ENCODE peak calls at places on chromosome X, in five cellular contexts. U, V, C, G and I are unnamed samples.

GRCh38 chrX:71543316-71543715 is 10.4 kb downstream of the OGT start:
- DNase-seq in C (no peak), G (no peak), V (no peak), U (no peak), I (no peak)

GRCh38 chrX:35562395-35562794 is 235.7 kb upstream of the MAGEB16 start:
- DNase-seq in G (no peak), U (no peak), V (peak; percentile 28), C (no peak), I (no peak)

GRCh38 chrX:40423299-40423698 is 157.5 kb upstream of the ATP6AP2 start:
- DNase-seq in V (no peak), U (no peak), C (no peak), G (no peak), I (no peak)

GRCh38 chrX:110145305-110145704 is 142.4 kb downstream of the TMEM164 start:
- DNase-seq in C (no peak), V (no peak), U (no peak), G (no peak), I (no peak)

GRCh38 chrX:54452920-54453319 is 12.7 kb downstream of the TSR2 start:
- DNase-seq in C (peak; percentile 34), V (peak; percentile 65), U (peak; percentile 40), G (peak; percentile 6), I (peak; percentile 19)

GRCh38 chrX:8653956-8654355 is 78.0 kb downstream of the ANOS1 start:
- DNase-seq in C (no peak), G (no peak), V (no peak), U (no peak), I (no peak)

GRCh38 chrX:65607070-65607742 is 60.2 kb upstream of the MSN start:
- DNase-seq in G (peak; percentile 24), U (no peak), V (no peak), C (no peak), I (no peak)

GRCh38 chrX:70527053-70527452 is 82.4 kb downstream of the DLG3 start:
- DNase-seq in U (no peak), C (no peak), G (no peak), V (no peak), I (no peak)

GRCh38 chrX:129449141-129449540 is 74.1 kb downstream of the SMARCA1 start:
- DNase-seq in C (no peak), V (no peak), G (no peak), U (no peak), I (no peak)

GRCh38 chrX:19121898-19122640 is at the start of gene ADGRG2:
- DNase-seq in G (peak; percentile 24), U (peak; percentile 39), V (peak; percentile 37), C (no peak), I (peak; percentile 63)

GRCh38 chrX:38929966-38930421 is 128.7 kb downstream of the MID1IP1 start:
- DNase-seq in C (no peak), V (no peak), G (peak; percentile 63), U (no peak), I (no peak)

GRCh38 chrX:46918434-46918833 is 6.2 kb downstream of the JADE3 start:
- DNase-seq in C (no peak), G (no peak), U (no peak), V (no peak), I (no peak)

GRCh38 chrX:105822138-105823091 is at the start of gene NRK:
- DNase-seq in U (peak; percentile 31), G (peak; percentile 31), C (peak; percentile 60), V (peak; percentile 51), I (peak; percentile 29)

GRCh38 chrX:52422884-52423283 is 54.1 kb downstream of the XAGE2 start:
- DNase-seq in V (no peak), G (peak; percentile 75), C (no peak), U (no peak), I (no peak)

GRCh38 chrX:19272452-19272851 is 71.3 kb upstream of the PDHA1 start:
- DNase-seq in U (no peak), C (no peak), V (no peak), G (peak; percentile 27), I (no peak)

GRCh38 chrX:24498975-24499374 is 33.9 kb downstream of the PDK3 start:
- DNase-seq in G (peak; percentile 15), U (no peak), V (no peak), C (no peak), I (no peak)
- TF ChIP-seq CTCF in G (no peak), U (no peak), V (peak; percentile 74), C (peak; percentile 57), I (peak; percentile 49)

DNA sequence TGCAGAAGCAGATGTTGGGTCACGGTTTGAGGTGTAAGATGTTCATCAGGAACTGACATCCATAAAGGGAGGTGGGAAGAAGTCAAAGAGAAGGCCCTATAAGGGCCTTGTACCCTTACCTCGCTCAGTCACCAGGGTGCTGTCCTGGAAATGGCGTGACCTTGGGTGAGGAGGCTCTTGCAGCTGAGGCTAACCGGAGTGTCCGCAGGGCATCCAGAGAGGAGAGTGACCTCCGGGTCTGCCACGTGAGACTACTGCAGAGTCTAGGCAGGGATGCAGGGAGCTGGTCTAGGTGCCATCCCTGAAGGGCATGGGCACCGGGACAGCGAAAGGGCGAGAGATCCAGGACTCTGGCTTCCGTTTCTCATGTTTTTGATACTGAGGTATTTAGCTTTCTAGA is 28.7 kb upstream of the IRAK1 start:
- DNase-seq in U (no peak), V (no peak), G (no peak), C (peak; percentile 68), I (no peak)
- TF ChIP-seq CTCF in U (no peak), V (no peak), G (no peak), C (no peak), I (no peak)

DNA sequence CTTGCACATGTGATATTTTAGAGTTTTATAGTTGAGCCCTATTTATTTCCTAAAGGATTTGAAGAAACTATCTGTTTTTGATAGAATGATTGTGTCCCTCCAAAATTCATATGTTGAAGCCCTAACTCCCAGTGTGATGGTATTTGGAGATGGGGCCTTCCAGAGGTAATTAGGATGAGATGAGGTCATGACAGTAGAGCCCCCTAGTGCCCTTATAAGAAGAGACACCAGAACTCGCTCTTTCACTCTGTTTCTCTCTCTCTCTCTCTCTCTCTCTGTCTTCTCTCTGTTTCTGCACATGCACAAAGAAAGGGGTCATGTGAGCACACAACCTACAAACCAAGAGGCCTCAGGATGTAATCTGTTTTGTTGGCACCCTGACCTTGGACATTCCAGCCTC is 921.9 kb upstream of the DIAPH2 start:
- DNase-seq in U (no peak), V (no peak), C (no peak), G (no peak), I (no peak)
- TF ChIP-seq CTCF in U (no peak), V (peak; percentile 72), C (no peak), G (no peak), I (peak; percentile 44)

GRCh38 chrX:140661657-140662056 is 47.9 kb upstream of the LINC00632 start:
- DNase-seq in C (no peak), U (no peak), V (no peak), G (peak; percentile 2), I (no peak)
- TF ChIP-seq CTCF in C (no peak), U (no peak), V (peak; percentile 63), G (peak; percentile 20), I (no peak)

GRCh38 chrX:96684339-96685204 is at the start of gene DIAPH2:
- DNase-seq in C (peak; percentile 94), U (peak; percentile 72), G (peak; percentile 83), V (peak; percentile 90), I (peak; percentile 80)
- TF ChIP-seq CTCF in C (peak; percentile 39), U (no peak), G (no peak), V (peak; percentile 39), I (no peak)